ENCODE peak calls at places on chromosomes 2 and 18, in four cellular contexts. Z is kidney tubule cell, M is GM12891, A is iPS DF 19.7. S is an unnamed sample.

GRCh38 chr2:79985571-79985970 is 319.0 kb downstream of the LRRTM1 start:
- DNase-seq in Z (no peak), M (no peak), A (no peak), S (no peak)

GRCh38 chr2:197710424-197711042 is 5.4 kb downstream of the MARS2 start:
- DNase-seq in M (peak; percentile 25), Z (no peak), A (no peak), S (no peak)

GRCh38 chr2:166179201-166179600 is 51.4 kb upstream of the SCN1A start:
- DNase-seq in A (no peak), Z (no peak), M (no peak), S (no peak)

GRCh38 chr2:59413751-59414570 is 1139.5 kb downstream of the BCL11A start:
- DNase-seq in M (no peak), Z (no peak), A (no peak), S (no peak)

GRCh38 chr2:19900536-19901200 is 1.1 kb downstream of the TTC32 start:
- DNase-seq in M (no peak), Z (peak; percentile 43), A (no peak), S (no peak)

GRCh38 chr2:240234503-240234951 is 94.1 kb upstream of the OTOS start:
- DNase-seq in A (no peak), M (no peak), Z (peak; percentile 81), S (no peak)

GRCh38 chr18:62738638-62739037 is 23.3 kb downstream of the PHLPP1 start:
- DNase-seq in M (no peak), A (no peak), Z (no peak), S (no peak)

GRCh38 chr2:235692671-235693171 is 198.9 kb downstream of the AGAP1 start:
- DNase-seq in Z (peak; percentile 22), A (no peak), M (no peak), S (no peak)

GRCh38 chr2:159650574-159650973 is 34.2 kb upstream of the BAZ2B start:
- DNase-seq in M (no peak), A (no peak), Z (no peak), S (no peak)

GRCh38 chr2:45267062-45267702 is 257.9 kb upstream of the SIX2 start:
- DNase-seq in A (no peak), Z (peak; percentile 21), M (no peak), S (no peak)

GRCh38 chr2:230691005-230691647 is 21.5 kb upstream of the CAB39 start:
- DNase-seq in A (peak; percentile 60), M (no peak), Z (peak; percentile 100), S (no peak)

GRCh38 chr2:126971162-126971480 is 72.4 kb downstream of the TEX51 start:
- DNase-seq in A (no peak), Z (no peak), M (no peak), S (no peak)

GRCh38 chr2:96819101-96819875 is 3.2 kb downstream of the CNNM3 start:
- DNase-seq in M (no peak), Z (no peak), A (no peak), S (peak; percentile 97)

GRCh38 chr2:45930396-45930792 is 278.9 kb downstream of the PRKCE start:
- DNase-seq in M (no peak), A (no peak), Z (peak; percentile 86), S (no peak)

GRCh38 chr2:216780843-216781242 is 79.0 kb downstream of the TNP1 start:
- DNase-seq in A (no peak), Z (no peak), M (no peak), S (no peak)

GRCh38 chr2:224195954-224196571 is 157.0 kb upstream of the SERPINE2 start:
- DNase-seq in M (no peak), A (no peak), Z (no peak), S (no peak)

GRCh38 chr2:120616261-120616660 is 119.4 kb upstream of the GLI2 start:
- DNase-seq in M (no peak), Z (no peak), A (no peak), S (no peak)

GRCh38 chr2:2181505-2181904 is 149.6 kb downstream of the MYT1L start:
- DNase-seq in A (no peak), M (no peak), Z (no peak), S (no peak)

GRCh38 chr2:21005700-21006422 is 38.0 kb downstream of the APOB start:
- DNase-seq in A (no peak), M (no peak), Z (no peak), S (no peak)

GRCh38 chr2:98474979-98475632 is 30.4 kb downstream of the INPP4A start:
- DNase-seq in A (no peak), M (no peak), Z (no peak), S (no peak)

GRCh38 chr2:54084600-54084999 is 30.8 kb upstream of the ACYP2 start:
- DNase-seq in M (no peak), A (no peak), Z (peak; percentile 33), S (peak; percentile 28)

GRCh38 chr2:233133239-233133638 is 73.1 kb downstream of the INPP5D start:
- DNase-seq in A (no peak), Z (no peak), M (no peak), S (no peak)

GRCh38 chr2:106596844-106597243 is 109.7 kb downstream of the CD8B2 start:
- DNase-seq in Z (no peak), A (no peak), M (no peak), S (no peak)

GRCh38 chr2:9423922-9424272 is 443 bp downstream of the CPSF3 start:
- DNase-seq in Z (peak; percentile 32), A (no peak), M (no peak), S (no peak)

GRCh38 chr2:222859786-222860726 is 780 bp upstream of the ACSL3 start:
- DNase-seq in Z (peak; percentile 84), A (no peak), M (no peak), S (peak; percentile 27)

GRCh38 chr2:40401896-40402295 is 50.0 kb downstream of the SLC8A1 start:
- DNase-seq in Z (peak; percentile 94), M (no peak), A (no peak), S (no peak)

GRCh38 chr18:79523221-79523737 is 127.5 kb downstream of the NFATC1 start:
- DNase-seq in M (no peak), Z (no peak), A (no peak), S (no peak)

GRCh38 chr2:129400825-129401224 is 578.6 kb upstream of the RAB6C start:
- DNase-seq in M (no peak), Z (no peak), A (no peak), S (no peak)

GRCh38 chr2:39549718-39550464 is 112.8 kb upstream of the MAP4K3 start:
- DNase-seq in A (no peak), M (no peak), Z (no peak), S (no peak)

GRCh38 chr18:48948112-48949050 is 2.4 kb downstream of the SMAD7 start:
- DNase-seq in M (no peak), A (no peak), Z (peak; percentile 68), S (peak; percentile 64)

GRCh38 chr2:214674278-214674677 is 135.2 kb downstream of the BARD1 start:
- DNase-seq in M (no peak), Z (no peak), A (no peak), S (no peak)

GRCh38 chr2:19649785-19650380 is 251.9 kb downstream of the TTC32 start:
- DNase-seq in A (no peak), Z (peak; percentile 98), M (no peak), S (no peak)

GRCh38 chr18:5879479-5879882 is 15.8 kb downstream of the TMEM200C start:
- DNase-seq in A (no peak), M (no peak), Z (peak; percentile 72), S (no peak)

GRCh38 chr2:159124441-159124911 is 156.0 kb downstream of the TANC1 start:
- DNase-seq in A (no peak), M (no peak), Z (peak; percentile 78), S (peak; percentile 32)

S was measured in HuH-7.